ENCODE peak calls at places on chromosome 19, in ten cellular contexts. B is brain microvascular endothelial cell, D is fibroblast of the aortic adventitia, X is PC-3, M is OCI-LY7, R is pancreas, U is lower leg skin, W is astrocyte of the spinal cord, J is cardiac fibroblast, I is transverse colon. T is an unnamed sample.

GRCh38 chr19:48639483-48640375 is 2.5 kb upstream of the DBP start:
- DNase-seq in U (no peak), D (no peak), M (no peak), B (no peak), I (no peak), W (no peak), X (no peak), J (no peak), R (no peak), T (no peak)

GRCh38 chr19:5293607-5294089 is 47.0 kb downstream of the PTPRS start:
- DNase-seq in X (peak; percentile 39), R (no peak), W (peak; percentile 44), J (peak; percentile 10), M (no peak), D (peak; percentile 30), B (no peak), I (no peak), U (peak; percentile 89), T (no peak)

GRCh38 chr19:1747285-1748114 is 5.8 kb upstream of the ONECUT3 start:
- DNase-seq in J (peak; percentile 94), I (no peak), D (peak; percentile 89), B (peak; percentile 77), M (no peak), W (peak; percentile 88), U (no peak), R (peak; percentile 43), X (peak; percentile 97), T (peak; percentile 73)

GRCh38 chr19:12664406-12665280 is 1.9 kb downstream of the MAN2B1 start:
- DNase-seq in X (no peak), R (no peak), I (no peak), W (no peak), J (peak; percentile 12), M (peak; percentile 51), D (no peak), U (no peak), B (no peak), T (no peak)

GRCh38 chr19:55703790-55704215 is 28.8 kb downstream of the EPN1 start:
- DNase-seq in W (peak; percentile 11), U (peak; percentile 77), J (peak; percentile 38), R (no peak), M (peak; percentile 19), D (peak; percentile 8), B (no peak), I (peak; percentile 69), X (no peak), T (no peak)

GRCh38 chr19:45508931-45509691 is 1.8 kb downstream of the VASP start:
- DNase-seq in R (peak; percentile 59), D (peak; percentile 37), W (peak; percentile 80), M (peak; percentile 75), X (peak; percentile 57), U (peak; percentile 95), J (peak; percentile 77), I (peak; percentile 86), B (peak; percentile 71), T (no peak)

GRCh38 chr19:48354332-48354992 is 9.3 kb downstream of the TMEM143 start:
- DNase-seq in I (no peak), X (peak; percentile 68), W (peak; percentile 81), B (peak; percentile 43), M (no peak), D (no peak), R (no peak), U (no peak), J (no peak), T (no peak)

GRCh38 chr19:6417713-6418561 is 6.7 kb downstream of the KHSRP start:
- DNase-seq in U (no peak), R (no peak), X (peak; percentile 29), I (no peak), B (no peak), J (peak; percentile 24), M (no peak), D (no peak), W (peak; percentile 13), T (no peak)

GRCh38 chr19:13978721-13979191 is 26.4 kb downstream of the DCAF15 start:
- DNase-seq in R (no peak), X (no peak), W (no peak), I (no peak), D (no peak), J (no peak), U (no peak), B (no peak), M (no peak), T (no peak)

GRCh38 chr19:39252458-39252857 is 3.8 kb upstream of the IFNL4 start:
- DNase-seq in M (no peak), B (no peak), D (no peak), J (no peak), U (no peak), I (no peak), X (no peak), R (no peak), W (no peak), T (no peak)

GRCh38 chr19:40976724-40977123 is 14.4 kb upstream of the CYP2B6 start:
- DNase-seq in X (no peak), U (peak; percentile 37), W (no peak), M (no peak), D (no peak), J (no peak), I (no peak), R (no peak), B (no peak), T (no peak)

GRCh38 chr19:51063664-51064063 is 1.2 kb downstream of the KLK13 start:
- DNase-seq in B (no peak), M (no peak), X (no peak), D (no peak), R (no peak), W (no peak), U (peak; percentile 74), J (no peak), I (no peak), T (no peak)

GRCh38 chr19:8445488-8446001 is 770 bp downstream of the HNRNPM start:
- DNase-seq in I (peak; percentile 61), W (no peak), R (peak; percentile 71), B (no peak), D (no peak), U (peak; percentile 88), X (peak; percentile 46), J (peak; percentile 36), M (peak; percentile 53), T (no peak)

GRCh38 chr19:3683866-3684816 is 16.1 kb downstream of the PIP5K1C start:
- DNase-seq in U (no peak), M (no peak), W (peak; percentile 86), X (no peak), I (no peak), R (no peak), D (no peak), B (peak; percentile 95), J (peak; percentile 39), T (peak; percentile 83)

GRCh38 chr19:45162464-45163143 is 1.8 kb upstream of the NKPD1 start:
- DNase-seq in I (no peak), W (no peak), M (no peak), R (no peak), J (no peak), B (no peak), D (no peak), U (peak; percentile 90), X (no peak), T (no peak)

GRCh38 chr19:17346109-17346671 is 8.8 kb downstream of the GTPBP3 start:
- DNase-seq in I (peak; percentile 82), R (peak; percentile 51), M (peak; percentile 75), D (peak; percentile 64), B (peak; percentile 64), J (peak; percentile 73), W (peak; percentile 64), U (peak; percentile 96), X (peak; percentile 79), T (no peak)

GRCh38 chr19:53041366-53041765 is 3.2 kb upstream of the ERVV-2 start:
- DNase-seq in M (no peak), J (no peak), X (no peak), D (no peak), I (no peak), R (no peak), W (no peak), B (no peak), U (peak; percentile 25), T (no peak)

GRCh38 chr19:53047379-53047778 is 2.8 kb downstream of the ERVV-2 start:
- DNase-seq in I (no peak), J (no peak), X (no peak), M (no peak), D (no peak), W (no peak), U (peak; percentile 10), R (no peak), B (no peak), T (no peak)

GRCh38 chr19:53045536-53045935 is 996 bp downstream of the ERVV-2 start:
- DNase-seq in W (no peak), B (no peak), J (no peak), R (no peak), X (no peak), U (no peak), I (no peak), D (no peak), M (no peak), T (no peak)
- TF ChIP-seq CTCF in W (no peak), B (no peak), J (no peak), R (no peak), X (no peak), U (no peak), I (no peak), D (no peak), M (no peak), T (no peak)

GRCh38 chr19:50003810-50004419 is 21.3 kb downstream of the VRK3 start:
- DNase-seq in B (peak; percentile 96), X (peak; percentile 98), R (no peak), I (peak; percentile 15), M (no peak), U (no peak), J (peak; percentile 96), D (peak; percentile 98), W (peak; percentile 91), T (peak; percentile 83)
- H3K4me3 ChIP-seq in B (no peak overlapping the region), X (peak overlapping the region; percentile 53), R (no peak overlapping the region), I (no peak overlapping the region), M (no peak overlapping the region), U (no peak overlapping the region), J (no peak overlapping the region), D (peak overlapping the region; percentile 5), W (no peak overlapping the region), T (no peak overlapping the region)

GRCh38 chr19:28727133-28727834 is 485.7 kb downstream of the UQCRFS1 start:
- DNase-seq in U (no peak), X (no peak), D (peak; percentile 22), R (no peak), I (no peak), W (no peak), J (peak; percentile 39), B (no peak), M (no peak), T (no peak)
- TF ChIP-seq CTCF in U (no peak), X (no peak), D (peak; percentile 39), R (no peak), I (no peak), W (no peak), J (peak; percentile 21), B (peak; percentile 58), M (no peak), T (peak; percentile 52)

DNA sequence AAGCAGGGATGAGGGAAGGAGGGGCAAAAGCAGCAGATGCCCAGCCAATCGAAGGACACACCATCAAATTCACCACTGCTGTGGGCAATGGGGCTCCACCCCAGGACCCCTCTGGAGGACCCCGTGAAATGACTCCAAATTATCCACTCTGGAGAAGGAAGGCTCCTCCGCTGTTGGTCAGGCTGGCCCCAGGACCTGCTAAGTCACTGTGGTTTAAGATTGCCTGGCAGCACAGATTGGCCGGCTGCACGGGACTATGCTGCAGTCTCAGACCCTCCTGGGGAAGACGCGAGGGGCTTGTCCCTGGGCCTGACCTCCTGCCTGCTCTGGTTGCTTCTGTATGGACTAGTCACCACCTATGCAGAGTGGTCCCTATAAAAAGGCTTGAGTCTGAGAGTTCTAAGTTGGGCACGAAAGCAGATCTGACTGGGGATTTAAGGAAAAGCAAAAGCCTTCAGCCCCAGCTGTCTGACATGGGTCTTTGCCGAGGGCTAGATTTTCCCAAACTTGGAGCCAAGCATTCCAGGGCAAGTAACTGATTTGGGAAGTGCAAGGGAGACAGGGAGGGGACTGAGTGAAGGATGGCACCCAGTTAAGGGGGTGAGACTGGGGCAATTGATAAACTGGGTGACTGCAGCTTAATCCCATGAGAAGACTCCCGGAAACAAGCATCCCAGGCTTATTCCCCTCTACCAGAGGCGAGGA is 91.7 kb downstream of the TSHZ3 start:
- DNase-seq in W (no peak), X (no peak), B (no peak), J (no peak), D (no peak), U (no peak), R (no peak), M (no peak), I (no peak), T (no peak)
- H3K4me3 ChIP-seq in W (no peak overlapping the region), X (no peak overlapping the region), B (no peak overlapping the region), J (no peak overlapping the region), D (no peak overlapping the region), U (no peak overlapping the region), R (no peak overlapping the region), M (no peak overlapping the region), I (no peak overlapping the region), T (no peak overlapping the region)